ENCODE peak calls at places on chromosomes 2 and 18, in four cellular contexts. W, H, T and M are unnamed samples. For H3K4me1, the result is how much of the 10 kb centered on the place peaks cover.

GRCh38 chr18:74895686-74896085 is 298.0 kb downstream of the ZNF407 start:
- DNase-seq in W (peak), H (no peak), T (peak), M (no peak)

GRCh38 chr18:61896118-61896517 is 3.3 kb upstream of the RNF152 start:
- DNase-seq in W (no peak), H (no peak), T (no peak), M (no peak)

GRCh38 chr2:8797682-8798081 is 39.7 kb downstream of the KIDINS220 start:
- DNase-seq in W (peak), H (no peak), T (no peak), M (no peak)

GRCh38 chr2:105857076-105857740 is 112.5 kb downstream of the NCK2 start:
- DNase-seq in W (no peak), H (no peak), T (no peak), M (no peak)

GRCh38 chr2:9169310-9170107 is 37.1 kb upstream of the ASAP2 start:
- DNase-seq in W (no peak), H (no peak), T (no peak), M (no peak)

GRCh38 chr18:35334821-35335220 is 9.4 kb downstream of the ZNF24 start:
- DNase-seq in W (peak), H (no peak), T (peak), M (no peak)

GRCh38 chr2:196168181-196168580 is 3.2 kb downstream of the STK17B start:
- DNase-seq in W (no peak), H (no peak), T (peak), M (no peak)

GRCh38 chr2:68709421-68709911 is 25.1 kb upstream of the ARHGAP25 start:
- DNase-seq in W (peak), H (no peak), T (peak), M (no peak)

GRCh38 chr2:28487258-28487657 is 8.6 kb upstream of the PLB1 start:
- DNase-seq in W (no peak), H (no peak), T (no peak), M (no peak)

GRCh38 chr2:88024509-88024908 is 8.2 kb upstream of the RNU2-63P start:
- DNase-seq in W (no peak), H (no peak), T (no peak), M (no peak)

GRCh38 chr2:194867328-194867727 is 789.7 kb upstream of the SLC39A10 start:
- DNase-seq in W (peak), H (no peak), T (peak), M (no peak)

GRCh38 chr2:62407838-62408589 is 98.0 kb downstream of the TMEM17 start:
- DNase-seq in W (peak), H (no peak), T (no peak), M (no peak)

GRCh38 chr2:34242741-34243123 is 643.6 kb upstream of the FAM98A start:
- DNase-seq in W (no peak), H (no peak), T (no peak), M (no peak)

GRCh38 chr2:54901224-54901986 is 148.8 kb downstream of the RTN4 start:
- DNase-seq in W (no peak), H (no peak), T (no peak), M (no peak)

GRCh38 chr2:1910021-1910420 is 165.7 kb upstream of the PXDN start:
- DNase-seq in W (no peak), H (no peak), T (no peak), M (no peak)

GRCh38 chr2:15706424-15706823 is 114.8 kb downstream of the DDX1 start:
- DNase-seq in W (no peak), H (no peak), T (no peak), M (no peak)

GRCh38 chr18:38241216-38241615 is 675.6 kb upstream of the CELF4 start:
- DNase-seq in W (no peak), H (no peak), T (peak), M (no peak)

GRCh38 chr2:95041060-95041823 is 15.7 kb downstream of the MAL start:
- DNase-seq in W (peak), H (no peak), T (no peak), M (no peak)

GRCh38 chr2:146457221-146457620 is 1387.6 kb upstream of the ACVR2A start:
- DNase-seq in W (no peak), H (no peak), T (no peak), M (no peak)

GRCh38 chr2:73749314-73749713 is 12.2 kb upstream of the TPRKB start:
- DNase-seq in W (no peak), H (no peak), T (no peak), M (no peak)

GRCh38 chr2:73746877-73747208 is 9.7 kb upstream of the TPRKB start:
- DNase-seq in W (no peak), H (no peak), T (no peak), M (no peak)

GRCh38 chr2:73740767-73741166 is 3.6 kb upstream of the TPRKB start:
- DNase-seq in W (no peak), H (no peak), T (no peak), M (no peak)

DNA sequence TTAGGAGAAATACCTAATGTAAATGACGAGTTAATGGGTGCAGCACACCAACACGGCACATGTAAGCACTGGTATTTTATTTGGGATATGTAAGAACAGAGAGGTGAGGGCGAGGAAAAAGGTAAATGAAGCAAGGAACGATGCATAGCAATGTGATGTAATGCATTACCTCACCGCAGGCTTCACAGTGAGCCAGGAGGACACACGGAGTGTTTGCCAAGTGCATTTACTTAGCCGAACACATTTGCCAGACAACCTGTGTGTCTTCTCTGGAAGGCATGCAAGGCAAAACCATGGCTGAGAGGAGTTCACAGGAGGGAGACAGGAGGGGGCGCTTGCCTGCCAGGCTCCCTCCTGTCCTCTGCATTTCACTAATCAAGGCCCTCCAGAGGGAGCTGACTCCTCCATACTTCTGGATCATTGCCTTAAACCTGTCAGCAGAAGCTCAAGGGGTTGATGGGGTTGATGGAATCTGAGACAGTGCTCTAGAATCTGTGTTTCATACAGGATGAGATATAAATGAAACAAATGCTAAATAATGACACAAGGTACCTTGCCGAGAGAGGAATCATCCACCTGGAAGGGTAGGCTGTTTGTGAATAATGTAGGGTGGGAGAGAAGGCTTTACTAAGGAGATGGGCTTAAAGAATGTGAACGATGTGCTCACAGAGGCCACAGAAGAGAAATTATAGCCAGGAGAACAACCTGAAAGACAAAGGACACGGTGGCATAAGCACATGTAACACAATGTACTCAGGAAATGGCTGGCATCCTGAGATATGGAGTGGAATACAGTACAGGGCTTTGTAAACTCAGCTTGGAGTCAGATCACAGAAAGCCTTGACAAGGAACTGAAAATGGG is 9.1 kb upstream of the TPRKB start:
- DNase-seq in W (no peak), H (no peak), T (no peak), M (no peak)
- TF ChIP-seq CTCF in W (no peak), H (no peak), T (peak), M (no peak)

GRCh38 chr2:237156857-237157550 is 71.3 kb downstream of the COPS8 start:
- DNase-seq in W (no peak), H (no peak), T (no peak), M (no peak)

GRCh38 chr2:237152361-237152760 is 66.7 kb downstream of the COPS8 start:
- DNase-seq in W (no peak), H (no peak), T (no peak), M (no peak)

GRCh38 chr2:237154894-237155851 is 69.5 kb downstream of the COPS8 start:
- DNase-seq in W (no peak), H (no peak), T (no peak), M (no peak)

GRCh38 chr2:237156131-237156856 is 70.6 kb downstream of the COPS8 start:
- DNase-seq in W (peak), H (peak), T (no peak), M (peak)

GRCh38 chr2:237154050-237154638 is 68.5 kb downstream of the COPS8 start:
- DNase-seq in W (peak), H (no peak), T (peak), M (no peak)
- H3K27ac ChIP-seq in W (no peak), H (no peak), T (no peak), M (no peak)

DNA sequence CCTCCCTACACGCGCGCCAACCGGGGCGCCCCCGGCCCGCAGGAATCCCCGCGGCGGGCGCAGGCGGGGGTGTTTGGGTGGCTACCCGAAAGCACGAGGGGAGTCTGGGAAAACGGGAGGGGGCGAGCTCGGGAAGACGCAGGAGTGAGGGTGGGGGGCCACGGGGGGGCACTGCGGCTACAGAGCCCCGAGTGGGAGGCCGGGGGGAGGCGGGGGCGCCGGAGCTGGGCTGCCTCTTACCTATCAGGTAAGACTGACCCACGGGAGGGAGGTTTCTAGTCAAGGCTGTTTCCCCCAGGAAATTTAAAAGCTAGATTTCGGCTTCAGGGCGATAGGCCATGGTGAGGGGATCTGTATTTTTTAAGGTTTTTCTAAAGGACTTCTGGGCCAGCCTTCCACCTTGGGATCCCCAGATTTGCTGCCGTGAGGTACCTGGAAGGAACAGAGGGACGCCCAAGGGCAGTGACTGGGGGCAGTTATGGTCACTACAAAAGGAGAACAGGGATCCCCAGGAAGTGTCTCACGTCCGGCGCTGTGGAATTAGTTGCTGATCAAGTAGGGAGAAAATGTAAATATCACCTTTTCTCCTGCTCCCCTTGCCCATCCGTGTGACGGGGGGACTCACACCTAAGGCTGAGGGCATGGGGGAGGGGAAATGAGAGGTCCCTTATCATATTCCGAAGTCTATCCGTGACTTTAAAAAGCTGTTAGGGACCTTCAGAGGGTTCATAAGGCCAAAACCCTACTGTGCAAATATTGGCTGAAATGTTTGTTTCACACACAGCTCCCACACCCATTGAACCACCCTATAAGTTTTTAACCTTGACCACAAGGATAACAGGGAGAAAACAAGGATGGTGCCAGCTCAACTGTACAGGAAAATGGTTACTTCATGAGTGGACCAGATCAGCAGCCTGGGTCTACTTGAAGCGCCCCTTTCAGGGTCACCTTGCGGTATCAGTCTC is 638 bp upstream of the IRS1 start:
- DNase-seq in W (no peak), H (no peak), T (peak), M (no peak)
- H3K4me1 ChIP-seq in W (under half), H (under half), T (under half), M (under half)

GRCh38 chr2:24474053-24474452 is 17.0 kb upstream of the NCOA1 start:
- DNase-seq in W (no peak), H (no peak), T (peak), M (no peak)

GRCh38 chr2:24473613-24474012 is 17.4 kb upstream of the NCOA1 start:
- DNase-seq in W (no peak), H (no peak), T (no peak), M (no peak)

GRCh38 chr2:24469148-24469547 is 21.9 kb upstream of the NCOA1 start:
- DNase-seq in W (no peak), H (no peak), T (no peak), M (no peak)

GRCh38 chr2:24472416-24472815 is 18.6 kb upstream of the NCOA1 start:
- DNase-seq in W (no peak), H (no peak), T (no peak), M (no peak)

GRCh38 chr2:24471662-24472061 is 19.4 kb upstream of the NCOA1 start:
- DNase-seq in W (no peak), H (no peak), T (no peak), M (no peak)
- TF ChIP-seq CTCF in W (no peak), H (no peak), T (no peak), M (no peak)

GRCh38 chr18:78178812-78179211 is 800.8 kb upstream of the SALL3 start:
- DNase-seq in W (no peak), H (no peak), T (no peak), M (no peak)

DNA sequence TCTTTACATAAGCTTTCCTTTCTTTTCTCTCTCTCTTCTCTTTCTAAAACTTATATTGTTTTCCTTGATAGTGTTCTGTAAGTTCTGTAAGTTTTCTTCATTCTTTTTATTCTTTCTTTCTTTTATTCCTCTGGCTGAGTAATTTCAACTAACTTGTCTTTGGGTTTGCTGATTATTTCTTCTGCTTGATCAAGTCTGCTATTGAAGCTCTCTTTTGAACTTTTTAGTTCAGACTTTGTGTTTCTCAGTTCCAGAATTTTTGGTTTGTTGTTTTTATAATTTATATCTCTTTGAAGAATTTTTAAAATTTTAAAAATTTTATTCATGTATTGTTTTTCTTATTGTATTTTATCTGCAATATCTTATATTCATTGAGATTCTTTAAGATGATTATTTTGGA is 795.8 kb upstream of the SALL3 start:
- DNase-seq in W (no peak), H (no peak), T (no peak), M (no peak)
- H3K27ac ChIP-seq in W (no peak), H (no peak), T (no peak), M (no peak)

GRCh38 chr2:84116132-84116531 is 342.9 kb downstream of the SUCLG1 start:
- DNase-seq in W (no peak), H (no peak), T (peak), M (no peak)
- H3K4me1 ChIP-seq in W (under half), H (under half), T (under half), M (under half)

DNA sequence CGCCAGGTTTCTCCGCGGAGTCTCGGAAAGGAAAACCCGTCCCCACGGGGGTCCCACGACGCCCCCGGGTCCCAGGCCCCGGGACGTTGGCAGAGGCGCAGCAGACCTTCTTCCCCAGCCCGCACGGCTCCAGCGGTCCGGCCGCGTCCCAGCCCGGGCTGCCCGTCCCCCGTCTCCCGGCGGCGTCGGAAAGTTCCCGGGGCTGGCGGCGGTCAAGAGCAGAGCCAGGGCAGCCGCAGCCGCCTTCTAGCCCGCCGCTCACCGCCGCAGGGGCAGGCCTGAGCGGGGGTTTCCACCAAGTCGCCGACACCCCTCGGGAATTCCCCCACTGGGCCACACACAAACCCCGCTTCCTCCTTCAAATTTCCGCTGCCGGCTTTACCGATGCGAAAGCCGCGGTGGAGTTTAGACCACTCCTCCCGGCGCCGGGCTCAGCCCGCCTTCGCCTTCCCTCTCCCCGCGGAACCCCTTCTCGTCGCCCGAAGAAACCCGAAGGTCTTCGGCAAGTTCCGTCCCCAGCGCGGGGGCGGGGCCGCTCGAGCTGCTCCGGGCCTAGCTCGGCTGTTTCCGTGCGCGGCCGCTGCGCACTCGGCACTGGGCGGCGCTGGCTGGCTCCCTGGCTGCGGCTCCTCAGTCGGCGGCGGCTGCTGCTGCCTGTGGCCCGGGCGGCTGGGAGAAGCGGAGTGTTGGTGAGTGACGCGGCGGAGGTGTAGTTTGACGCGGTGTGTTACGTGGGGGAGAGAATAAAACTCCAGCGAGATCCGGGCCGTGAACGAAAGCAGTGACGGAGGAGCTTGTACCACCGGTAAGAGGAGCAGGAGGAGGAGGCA is at the start of gene CREB1:
- DNase-seq in W (peak), H (peak), T (peak), M (peak)
- TF ChIP-seq CTCF in W (no peak), H (no peak), T (peak), M (no peak)